ENCODE peak calls at places on chromosomes 4 and X, in four cellular contexts. B is effector memory CD8-positive, alpha-beta T cell; K is GM04504; V is fibroblast of pulmonary artery. T is an unnamed sample.

GRCh38 chr4:155759372-155760252 is 791 bp downstream of the GUCY1B1 start:
- DNase-seq in B (no peak), K (no peak), V (peak; percentile 33), T (peak; percentile 71)

GRCh38 chrX:74853255-74853654 is 72.0 kb downstream of the NEXMIF start:
- DNase-seq in B (no peak), K (no peak), V (no peak), T (no peak)

GRCh38 chrX:108736509-108737479 is at the start of gene IRS4:
- DNase-seq in B (no peak), K (no peak), V (peak; percentile 11), T (peak; percentile 13)

GRCh38 chrX:133783273-133783672 is 202.1 kb downstream of the GPC3 start:
- DNase-seq in B (no peak), K (no peak), V (no peak), T (no peak)

GRCh38 chr4:177740563-177740962 is 298.3 kb upstream of the AGA start:
- DNase-seq in B (no peak), K (no peak), V (no peak), T (no peak)

GRCh38 chrX:4243759-4244158 is 530.3 kb upstream of the PRKX start:
- DNase-seq in B (no peak), K (no peak), V (no peak), T (no peak)

GRCh38 chr4:121541696-121542095 is 155.1 kb downstream of the ANXA5 start:
- DNase-seq in B (no peak), K (no peak), V (no peak), T (no peak)

GRCh38 chr4:150224896-150225591 is 146.8 kb downstream of the DCLK2 start:
- DNase-seq in B (no peak), K (peak; percentile 91), V (peak; percentile 83), T (no peak)

GRCh38 chr4:148289740-148290139 is 152.5 kb downstream of the NR3C2 start:
- DNase-seq in B (no peak), K (no peak), V (no peak), T (peak; percentile 19)

GRCh38 chr4:39308576-39308975 is 57.6 kb downstream of the RFC1 start:
- DNase-seq in B (no peak), K (no peak), V (no peak), T (peak; percentile 72)

GRCh38 chr4:155392486-155393184 is 15.9 kb upstream of the MAP9 start:
- DNase-seq in B (no peak), K (peak; percentile 52), V (peak; percentile 70), T (no peak)

GRCh38 chr4:74667944-74668343 is 126.4 kb downstream of the BTC start:
- DNase-seq in B (no peak), K (no peak), V (no peak), T (no peak)

GRCh38 chr4:153773236-153773690 is 13.4 kb upstream of the RNF175 start:
- DNase-seq in B (no peak), K (no peak), V (no peak), T (no peak)

GRCh38 chr4:155271557-155271956 is 63.1 kb downstream of the NPY2R start:
- DNase-seq in B (no peak), K (no peak), V (peak; percentile 13), T (no peak)

GRCh38 chrX:85052636-85053343 is 49.1 kb downstream of the APOOL start:
- DNase-seq in B (no peak), K (peak; percentile 44), V (peak; percentile 79), T (peak; percentile 50)

GRCh38 chrX:38335382-38335781 is 8.1 kb upstream of the RPGR start:
- DNase-seq in B (no peak), K (no peak), V (no peak), T (no peak)

GRCh38 chr4:141339966-141340365 is 119.3 kb downstream of the ZNF330 start:
- DNase-seq in B (no peak), K (no peak), V (peak; percentile 23), T (peak; percentile 10)

GRCh38 chrX:1558761-1559468 is 21.9 kb upstream of the P2RY8 start:
- DNase-seq in B (no peak), K (no peak), V (peak; percentile 5), T (no peak)

GRCh38 chr4:86432552-86433134 is 72.8 kb upstream of the MAPK10 start:
- DNase-seq in B (no peak), K (no peak), V (no peak), T (no peak)

GRCh38 chrX:38627683-38628082 is 66.3 kb downstream of the TSPAN7 start:
- DNase-seq in B (no peak), K (no peak), V (peak; percentile 10), T (peak; percentile 29)

GRCh38 chr4:187940299-187940698 is 55.3 kb upstream of the ZFP42 start:
- DNase-seq in B (no peak), K (no peak), V (no peak), T (no peak)

GRCh38 chr4:61380865-61381264 is 180.7 kb downstream of the ADGRL3 start:
- DNase-seq in B (no peak), K (no peak), V (no peak), T (no peak)

GRCh38 chr4:48017108-48017527 is 546 bp downstream of the NIPAL1 start:
- DNase-seq in B (no peak), K (no peak), V (peak; percentile 77), T (peak; percentile 56)

GRCh38 chr4:56681158-56681848 is at the start of gene HOPX:
- DNase-seq in B (no peak), K (no peak), V (peak; percentile 35), T (peak; percentile 15)

GRCh38 chrX:107676559-107677378 is 48.5 kb downstream of the PRPS1 start:
- DNase-seq in B (no peak), K (peak; percentile 64), V (peak; percentile 97), T (peak; percentile 82)

GRCh38 chrX:154540897-154541535 is 5.6 kb downstream of the G6PD start:
- DNase-seq in B (no peak), K (no peak), V (no peak), T (no peak)

GRCh38 chr4:138892483-138893386 is 122.8 kb upstream of the NOCT start:
- DNase-seq in B (no peak), K (no peak), V (no peak), T (no peak)

GRCh38 chr4:186765138-186765537 is 41.5 kb upstream of the FAT1 start:
- DNase-seq in B (no peak), K (peak; percentile 35), V (peak; percentile 43), T (no peak)

GRCh38 chr4:76989391-76990061 is 40.0 kb downstream of the SEPTIN11 start:
- DNase-seq in B (peak; percentile 55), K (no peak), V (no peak), T (no peak)

GRCh38 chrX:40016702-40017101 is 81.1 kb downstream of the BCOR start:
- DNase-seq in B (no peak), K (no peak), V (no peak), T (no peak)

GRCh38 chr4:11069581-11069980 is 359.1 kb downstream of the HS3ST1 start:
- DNase-seq in B (no peak), K (no peak), V (no peak), T (no peak)

GRCh38 chr4:66275381-66276060 is 605.2 kb upstream of the EPHA5 start:
- DNase-seq in B (no peak), K (no peak), V (peak; percentile 8), T (no peak)

GRCh38 chr4:8847764-8848163 is 23.9 kb downstream of the HMX1 start:
- DNase-seq in B (no peak), K (no peak), V (no peak), T (no peak)

GRCh38 chrX:115357316-115357715 is 67.8 kb downstream of the LUZP4 start:
- DNase-seq in B (no peak), K (no peak), V (no peak), T (no peak)

T was measured in endothelial cell of umbilical vein.